ENCODE peak calls at places on chromosomes 7 and 10, in seven cellular contexts. B is H1, O is H9, G is mesendoderm, E is mesenchymal stem cell, M is neuronal stem cell, H is trophoblast cell. J is an unnamed sample.
A peak's percentile ranks its signal among the peaks of the same experiment; 100 is the strongest.

GRCh38 chr10:7579681-7580080 is 87.1 kb downstream of the ITIH5 start:
- DNase-seq in M (no peak), B (no peak), O (no peak), G (no peak), H (no peak), E (no peak), J (no peak)

GRCh38 chr10:133474833-133475734 is 21.3 kb downstream of the SCART1 start:
- DNase-seq in O (no peak), B (no peak), E (no peak), M (no peak), G (no peak), H (no peak), J (no peak)

GRCh38 chr10:12201543-12201942 is 5.6 kb downstream of the CDC123 start:
- DNase-seq in E (no peak), O (no peak), G (peak; percentile 43), M (no peak), H (no peak), B (no peak), J (no peak)

GRCh38 chr7:34849163-34849960 is 187.9 kb downstream of the DPY19L1 start:
- DNase-seq in E (no peak), B (no peak), O (no peak), H (peak; percentile 57), G (no peak), M (no peak), J (no peak)

GRCh38 chr7:18020138-18020715 is 7.4 kb downstream of the PRPS1L1 start:
- DNase-seq in H (peak; percentile 72), M (no peak), E (no peak), B (no peak), O (no peak), G (peak; percentile 36), J (no peak)

GRCh38 chr7:30924624-30925023 is 13.0 kb downstream of the AQP1 start:
- DNase-seq in M (no peak), O (peak; percentile 8), H (no peak), B (no peak), G (no peak), E (no peak), J (no peak)

GRCh38 chr7:16421333-16422099 is at the start of gene CRPPA:
- DNase-seq in G (peak; percentile 69), B (no peak), H (peak; percentile 89), O (peak; percentile 55), E (peak; percentile 52), M (no peak), J (peak; percentile 21)

GRCh38 chr7:81725003-81725402 is 44.8 kb downstream of the HGF start:
- DNase-seq in E (peak; percentile 80), O (no peak), G (peak; percentile 41), B (no peak), H (no peak), M (no peak), J (peak; percentile 77)

GRCh38 chr10:77936697-77937567 is 10.4 kb upstream of the DLG5 start:
- DNase-seq in O (no peak), B (no peak), G (peak; percentile 96), H (peak; percentile 51), M (no peak), E (no peak), J (no peak)

GRCh38 chr10:70622981-70623844 is 20.7 kb upstream of the PRF1 start:
- DNase-seq in H (no peak), E (no peak), M (no peak), G (no peak), O (no peak), B (no peak), J (no peak)
- H2BK5ac ChIP-seq in H (no peak overlapping the region), E (no peak overlapping the region), M (no peak overlapping the region), G (no peak overlapping the region), O (peak overlapping the region; percentile 12), B (peak overlapping the region; percentile 98), J (no peak overlapping the region)

DNA sequence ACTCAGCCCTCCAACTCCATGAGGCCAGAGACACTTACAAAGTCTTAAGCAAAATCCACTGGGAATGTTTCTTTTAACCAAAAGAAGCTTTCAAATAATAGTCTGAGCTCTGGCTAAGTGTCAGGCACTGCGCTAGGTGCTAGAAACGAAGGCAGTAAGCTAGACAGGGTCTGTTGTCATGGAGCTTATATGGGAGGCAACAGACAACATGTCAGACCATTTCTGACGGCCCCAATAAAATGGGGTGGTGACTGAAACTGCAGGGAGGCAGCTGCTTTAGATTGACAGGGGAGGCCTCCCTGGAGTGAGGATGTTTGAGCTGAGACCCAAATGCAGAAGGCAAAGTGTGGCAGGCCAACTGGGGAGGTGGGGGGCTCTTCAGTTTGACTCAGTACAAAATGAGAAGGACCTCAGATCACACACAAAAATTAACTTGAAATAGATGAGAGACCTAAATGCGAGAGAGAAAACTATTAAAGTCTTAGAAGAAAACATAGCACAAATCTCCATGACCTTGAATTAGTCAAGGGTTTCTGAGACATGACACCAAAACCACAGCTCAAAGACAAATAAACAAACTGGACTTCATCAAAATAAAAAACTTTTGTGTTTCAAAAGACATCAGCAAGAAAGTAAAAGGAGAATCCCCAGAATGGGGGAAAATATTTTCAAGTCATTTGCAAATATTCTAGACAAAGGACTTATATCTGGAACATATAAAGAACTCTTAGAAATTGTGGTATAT is 40.6 kb downstream of the SH3PXD2A start:
- DNase-seq in M (no peak), O (no peak), H (no peak), E (peak; percentile 75), G (no peak), B (no peak), J (peak; percentile 61)
- H3K27ac ChIP-seq in M (no peak overlapping the region), O (no peak overlapping the region), H (no peak overlapping the region), E (no peak overlapping the region), G (no peak overlapping the region), B (no peak overlapping the region), J (no peak overlapping the region)

GRCh38 chr10:123948030-123948823 is 56.6 kb upstream of the CPXM2 start:
- DNase-seq in H (no peak), G (no peak), O (peak; percentile 50), E (no peak), B (no peak), M (no peak), J (no peak)
- H2BK5ac ChIP-seq in H (no peak overlapping the region), G (no peak overlapping the region), O (no peak overlapping the region), E (no peak overlapping the region), B (no peak overlapping the region), M (peak overlapping the region; percentile 16), J (no peak overlapping the region)

GRCh38 chr10:124705021-124705740 is 39.0 kb downstream of the FAM53B start:
- DNase-seq in G (peak; percentile 16), H (no peak), O (peak; percentile 69), B (no peak), M (no peak), E (peak; percentile 65), J (no peak)

GRCh38 chr10:124706462-124706857 is 37.7 kb downstream of the FAM53B start:
- DNase-seq in B (no peak), H (no peak), G (no peak), E (no peak), O (no peak), M (no peak), J (no peak)

GRCh38 chr10:124704428-124704805 is 39.8 kb downstream of the FAM53B start:
- DNase-seq in M (no peak), E (no peak), G (no peak), B (no peak), O (no peak), H (no peak), J (no peak)

GRCh38 chr10:124706876-124707516 is 37.2 kb downstream of the FAM53B start:
- DNase-seq in E (no peak), M (no peak), G (no peak), H (peak; percentile 70), B (no peak), O (no peak), J (no peak)

GRCh38 chr10:124705817-124706461 is 38.2 kb downstream of the FAM53B start:
- DNase-seq in G (peak; percentile 44), E (no peak), H (no peak), O (no peak), M (no peak), B (no peak), J (no peak)
- H3K27ac ChIP-seq in G (no peak overlapping the region), E (no peak overlapping the region), H (no peak overlapping the region), O (no peak overlapping the region), M (no peak overlapping the region), B (no peak overlapping the region), J (no peak overlapping the region)

GRCh38 chr7:79298145-79298760 is 155.2 kb downstream of the MAGI2 start:
- DNase-seq in B (no peak), H (peak; percentile 70), O (no peak), M (peak; percentile 35), E (peak; percentile 58), G (peak; percentile 47), J (peak; percentile 79)
- H2BK5ac ChIP-seq in B (no peak overlapping the region), H (no peak overlapping the region), O (no peak overlapping the region), M (no peak overlapping the region), E (no peak overlapping the region), G (no peak overlapping the region), J (peak overlapping the region; percentile 34)

DNA sequence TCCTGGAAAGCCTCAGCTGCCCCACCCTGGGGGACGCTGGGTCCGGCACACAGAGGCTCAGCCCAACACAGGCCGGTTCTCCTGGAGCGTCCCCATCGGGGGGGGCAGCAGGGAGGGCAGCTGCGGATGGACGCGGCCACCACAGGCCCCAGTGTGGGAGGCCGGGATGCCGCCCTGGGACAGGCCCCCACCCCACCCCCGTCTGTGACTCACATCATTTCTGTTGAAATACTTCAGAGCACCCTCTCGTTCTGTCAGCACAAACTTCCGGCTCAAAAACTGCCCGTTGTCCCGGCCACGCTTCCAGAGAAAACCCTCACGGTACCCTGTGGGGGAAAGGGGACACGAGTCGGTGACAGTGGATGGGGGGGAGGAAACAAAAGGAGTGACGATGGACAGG is 28.5 kb downstream of the GET4 start:
- DNase-seq in B (no peak), M (no peak), O (no peak), H (no peak), G (no peak), E (peak; percentile 38), J (peak; percentile 40)
- H3K27ac ChIP-seq in B (no peak overlapping the region), M (no peak overlapping the region), O (no peak overlapping the region), H (no peak overlapping the region), G (no peak overlapping the region), E (no peak overlapping the region), J (no peak overlapping the region)

J was measured in IMR-90.